ENCODE peak calls at places on chromosome 7, in ten cellular contexts. L is A549, W is iPS DF 6.9, F is GM12878, J is cardiac fibroblast, D is epithelial cell of proximal tubule, V is adrenal gland, C is fibroblast of mammary gland, G is GM12865, N is psoas muscle. Y is an unnamed sample.
A peak's percentile ranks its signal among the peaks of the same experiment; 100 is the strongest.

GRCh38 chr7:43117025-43117424 is 4.6 kb downstream of the HECW1 start:
- DNase-seq in L (no peak), W (no peak), F (no peak), J (no peak), D (no peak), V (no peak), C (no peak), G (no peak), N (no peak), Y (no peak)

GRCh38 chr7:6578114-6579084 is 1.1 kb downstream of the ZDHHC4 start:
- DNase-seq in L (peak; percentile 62), W (no peak), F (no peak), J (no peak), D (no peak), V (no peak), C (no peak), G (no peak), N (no peak), Y (no peak)

GRCh38 chr7:69211739-69212138 is 386.5 kb upstream of the AUTS2 start:
- DNase-seq in L (peak; percentile 30), W (no peak), F (no peak), J (no peak), D (no peak), V (no peak), C (no peak), G (peak; percentile 62), N (no peak), Y (no peak)

GRCh38 chr7:50687096-50687495 is 95.6 kb downstream of the GRB10 start:
- DNase-seq in L (no peak), W (no peak), F (no peak), J (no peak), D (no peak), V (no peak), C (no peak), G (no peak), N (no peak), Y (no peak)

GRCh38 chr7:19747740-19748339 is 25.6 kb downstream of the TMEM196 start:
- DNase-seq in L (peak; percentile 53), W (no peak), F (no peak), J (peak; percentile 63), D (peak; percentile 18), V (no peak), C (peak; percentile 53), G (peak; percentile 43), N (no peak), Y (no peak)

GRCh38 chr7:128094111-128094570 is 62.9 kb upstream of the LRRC4 start:
- DNase-seq in L (no peak), W (no peak), F (no peak), J (no peak), D (peak; percentile 78), V (no peak), C (no peak), G (no peak), N (no peak), Y (no peak)

GRCh38 chr7:117112640-117113039 is 159.3 kb downstream of the ST7 start:
- DNase-seq in L (no peak), W (no peak), F (no peak), J (no peak), D (no peak), V (no peak), C (no peak), G (no peak), N (no peak), Y (no peak)

GRCh38 chr7:102215706-102216105 is 71.0 kb upstream of the SH2B2 start:
- DNase-seq in L (no peak), W (no peak), F (no peak), J (no peak), D (no peak), V (no peak), C (no peak), G (no peak), N (no peak), Y (no peak)

GRCh38 chr7:1721047-1721687 is 51.1 kb downstream of the ELFN1 start:
- DNase-seq in L (no peak), W (no peak), F (no peak), J (peak; percentile 15), D (peak; percentile 4), V (no peak), C (peak; percentile 36), G (no peak), N (peak; percentile 3), Y (no peak)

GRCh38 chr7:50406935-50407334 is 43.2 kb downstream of the FIGNL1 start:
- DNase-seq in L (no peak), W (no peak), F (no peak), J (no peak), D (no peak), V (no peak), C (no peak), G (no peak), N (no peak), Y (no peak)

GRCh38 chr7:4928445-4928844 is 30.5 kb downstream of the MMD2 start:
- DNase-seq in L (no peak), W (no peak), F (no peak), J (no peak), D (no peak), V (no peak), C (no peak), G (no peak), N (no peak), Y (no peak)

GRCh38 chr7:21911341-21911875 is 34.3 kb downstream of the CDCA7L start:
- DNase-seq in L (no peak), W (no peak), F (no peak), J (no peak), D (no peak), V (no peak), C (peak; percentile 67), G (no peak), N (no peak), Y (peak; percentile 16)

GRCh38 chr7:73822319-73823173 is 8.2 kb upstream of the CLDN4 start:
- DNase-seq in L (peak; percentile 91), W (no peak), F (no peak), J (peak; percentile 95), D (peak; percentile 86), V (peak; percentile 97), C (peak; percentile 100), G (no peak), N (peak; percentile 78), Y (peak; percentile 91)

GRCh38 chr7:38615665-38616064 is 15.5 kb downstream of the AMPH start:
- DNase-seq in L (no peak), W (no peak), F (no peak), J (no peak), D (no peak), V (no peak), C (no peak), G (no peak), N (no peak), Y (no peak)

GRCh38 chr7:95989301-95989700 is 216.9 kb downstream of the DYNC1I1 start:
- DNase-seq in L (no peak), W (no peak), F (no peak), J (no peak), D (no peak), V (no peak), C (no peak), G (no peak), N (no peak), Y (no peak)

GRCh38 chr7:3063016-3063753 is 19.5 kb upstream of the CARD11 start:
- DNase-seq in L (no peak), W (no peak), F (no peak), J (no peak), D (no peak), V (no peak), C (no peak), G (peak; percentile 79), N (no peak), Y (no peak)

DNA sequence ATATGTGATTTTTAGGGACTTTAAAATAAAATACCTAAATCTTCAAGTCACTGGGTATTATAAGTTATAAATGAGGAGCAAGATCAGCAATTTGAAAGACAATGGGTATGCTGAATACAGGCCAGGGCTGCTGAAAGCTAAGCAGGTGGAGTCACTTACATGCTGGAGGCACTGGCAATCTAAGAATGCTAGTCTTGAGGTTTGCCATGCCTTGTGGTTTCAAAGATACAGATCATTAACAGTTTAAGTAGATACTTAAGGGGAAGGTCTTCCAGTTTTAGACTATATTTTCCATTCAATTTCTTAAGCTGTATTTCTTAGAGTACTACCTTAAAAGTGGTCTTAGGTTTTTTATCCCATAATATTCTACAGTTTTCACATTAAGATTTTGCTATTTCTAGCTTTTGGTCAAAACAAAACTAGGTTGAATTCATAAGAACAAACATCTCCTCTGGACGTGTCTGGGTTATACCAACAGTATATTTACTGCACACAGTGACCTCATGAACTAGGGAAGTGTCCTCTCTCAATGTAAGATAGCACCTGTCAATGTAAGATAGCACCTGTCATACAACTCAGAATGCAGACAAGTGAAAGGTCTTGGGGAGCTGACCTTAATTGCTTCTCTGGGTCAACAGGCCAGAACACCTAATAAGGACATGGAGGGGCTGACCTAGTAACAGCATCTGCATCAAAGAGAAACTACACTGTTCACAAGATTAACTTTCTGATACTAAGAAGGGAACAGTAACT is 2.0 kb downstream of the SRI start:
- DNase-seq in L (no peak), W (no peak), F (peak; percentile 83), J (no peak), D (no peak), V (no peak), C (no peak), G (peak; percentile 92), N (no peak), Y (no peak)
- H3K4me3 ChIP-seq in L (no peak overlapping the region), W (no peak overlapping the region), F (peak overlapping the region; percentile 80), J (no peak overlapping the region), D (peak overlapping the region; percentile 95), V (peak overlapping the region; percentile 62), C (peak overlapping the region; percentile 91), G (peak overlapping the region; percentile 80), N (peak overlapping the region; percentile 99), Y (peak overlapping the region; percentile 96)

GRCh38 chr7:92058040-92058439 is 76.2 kb downstream of the CYP51A1 start:
- DNase-seq in L (no peak), W (no peak), F (peak; percentile 8), J (no peak), D (no peak), V (no peak), C (no peak), G (peak; percentile 46), N (no peak), Y (no peak)
- H3K4me3 ChIP-seq in L (no peak overlapping the region), W (no peak overlapping the region), F (no peak overlapping the region), J (no peak overlapping the region), D (no peak overlapping the region), V (no peak overlapping the region), C (no peak overlapping the region), G (no peak overlapping the region), N (peak overlapping the region; percentile 47), Y (no peak overlapping the region)

DNA sequence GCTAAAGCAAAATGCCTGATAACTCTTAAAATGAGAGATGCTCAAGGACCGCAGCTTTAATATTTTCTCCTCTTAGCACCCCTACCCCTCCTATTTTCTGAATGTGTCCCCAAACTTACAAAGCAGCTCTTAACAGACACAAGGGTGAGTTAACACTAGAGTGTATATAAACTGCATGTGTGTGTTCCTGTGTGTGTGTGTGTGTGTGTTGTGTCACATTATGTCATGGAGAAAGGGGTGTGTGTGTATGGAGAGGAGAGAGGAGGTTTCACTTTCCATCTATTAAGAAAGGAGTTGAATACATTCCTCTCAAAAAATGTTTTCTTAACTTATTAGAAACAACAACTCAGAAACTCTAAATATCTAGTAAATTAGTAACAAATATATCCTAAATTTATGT is 1.2 kb downstream of the PTN start:
- DNase-seq in L (no peak), W (no peak), F (no peak), J (peak; percentile 18), D (no peak), V (no peak), C (no peak), G (no peak), N (no peak), Y (no peak)
- H3K4me3 ChIP-seq in L (no peak overlapping the region), W (no peak overlapping the region), F (no peak overlapping the region), J (no peak overlapping the region), D (no peak overlapping the region), V (no peak overlapping the region), C (no peak overlapping the region), G (no peak overlapping the region), N (no peak overlapping the region), Y (no peak overlapping the region)

GRCh38 chr7:107995184-107996071 is 7.5 kb downstream of the LAMB1 start:
- DNase-seq in L (peak; percentile 74), W (peak; percentile 60), F (no peak), J (peak; percentile 96), D (no peak), V (no peak), C (peak; percentile 90), G (no peak), N (no peak), Y (peak; percentile 92)
- H3K4me3 ChIP-seq in L (peak overlapping the region; percentile 7), W (no peak overlapping the region), F (no peak overlapping the region), J (no peak overlapping the region), D (peak overlapping the region; percentile 3), V (no peak overlapping the region), C (no peak overlapping the region), G (no peak overlapping the region), N (no peak overlapping the region), Y (no peak overlapping the region)

Y was measured in skeletal muscle cell.